ENCODE peak calls at places on chromosomes 7 and 10, in ten cellular contexts. One of them, this sample, is unnamed.

GRCh38 chr10:77603529-77603927 is 34.1 kb downstream of the KCNMA1 start:
- DNase-seq in HCT116: no peak
- DNase-seq in right lobe of liver: no peak
- DNase-seq in colonic mucosa: peak
- DNase-seq in AG09309: no peak
- DNase-seq in A549: peak
- DNase-seq in lower lobe of right lung: peak
- DNase-seq in cardiac fibroblast: no peak
- DNase-seq in AG04450: no peak
- DNase-seq in BE2C: peak
- DNase-seq in this sample: no peak

GRCh38 chr7:127035203-127035849 is 217.4 kb downstream of the GRM8 start:
- DNase-seq in cardiac fibroblast: no peak
- DNase-seq in right lobe of liver: peak
- DNase-seq in AG04450: no peak
- DNase-seq in AG09309: no peak
- DNase-seq in A549: no peak
- DNase-seq in BE2C: no peak
- DNase-seq in HCT116: no peak
- DNase-seq in lower lobe of right lung: no peak
- DNase-seq in colonic mucosa: peak
- DNase-seq in this sample: no peak

GRCh38 chr10:79392506-79393176 is 45.4 kb downstream of the PPIF start:
- DNase-seq in A549: no peak
- DNase-seq in AG04450: no peak
- DNase-seq in colonic mucosa: no peak
- DNase-seq in lower lobe of right lung: peak
- DNase-seq in right lobe of liver: no peak
- DNase-seq in AG09309: no peak
- DNase-seq in BE2C: no peak
- DNase-seq in HCT116: no peak
- DNase-seq in cardiac fibroblast: no peak
- DNase-seq in this sample: no peak

GRCh38 chr7:94055963-94056362 is 51.8 kb upstream of the BET1 start:
- DNase-seq in right lobe of liver: no peak
- DNase-seq in BE2C: no peak
- DNase-seq in A549: no peak
- DNase-seq in cardiac fibroblast: peak
- DNase-seq in lower lobe of right lung: no peak
- DNase-seq in colonic mucosa: no peak
- DNase-seq in AG04450: no peak
- DNase-seq in HCT116: no peak
- DNase-seq in AG09309: no peak
- DNase-seq in this sample: no peak

GRCh38 chr10:69868821-69869220 is 67.1 kb downstream of the COL13A1 start:
- DNase-seq in AG04450: no peak
- DNase-seq in cardiac fibroblast: no peak
- DNase-seq in BE2C: no peak
- DNase-seq in A549: no peak
- DNase-seq in HCT116: no peak
- DNase-seq in lower lobe of right lung: no peak
- DNase-seq in right lobe of liver: no peak
- DNase-seq in colonic mucosa: no peak
- DNase-seq in AG09309: no peak
- DNase-seq in this sample: no peak

GRCh38 chr7:107996072-107996824 is 6.7 kb downstream of the LAMB1 start:
- DNase-seq in A549: no peak
- DNase-seq in AG04450: no peak
- DNase-seq in cardiac fibroblast: no peak
- DNase-seq in AG09309: no peak
- DNase-seq in BE2C: no peak
- DNase-seq in HCT116: no peak
- DNase-seq in colonic mucosa: no peak
- DNase-seq in lower lobe of right lung: no peak
- DNase-seq in right lobe of liver: no peak
- DNase-seq in this sample: peak

GRCh38 chr10:79223346-79224048 is 123.8 kb upstream of the PPIF start:
- DNase-seq in HCT116: no peak
- DNase-seq in lower lobe of right lung: peak
- DNase-seq in A549: no peak
- DNase-seq in cardiac fibroblast: peak
- DNase-seq in colonic mucosa: no peak
- DNase-seq in AG09309: no peak
- DNase-seq in right lobe of liver: no peak
- DNase-seq in BE2C: peak
- DNase-seq in AG04450: no peak
- DNase-seq in this sample: peak

GRCh38 chr7:83824214-83824613 is 175.3 kb upstream of the SEMA3E start:
- DNase-seq in colonic mucosa: no peak
- DNase-seq in AG09309: no peak
- DNase-seq in HCT116: no peak
- DNase-seq in lower lobe of right lung: no peak
- DNase-seq in AG04450: no peak
- DNase-seq in BE2C: no peak
- DNase-seq in cardiac fibroblast: no peak
- DNase-seq in A549: no peak
- DNase-seq in right lobe of liver: no peak
- DNase-seq in this sample: peak

GRCh38 chr10:693506-693905 is 4.0 kb upstream of the DIP2C start:
- DNase-seq in A549: peak
- DNase-seq in lower lobe of right lung: no peak
- DNase-seq in AG09309: no peak
- DNase-seq in right lobe of liver: no peak
- DNase-seq in HCT116: no peak
- DNase-seq in BE2C: no peak
- DNase-seq in cardiac fibroblast: peak
- DNase-seq in colonic mucosa: no peak
- DNase-seq in AG04450: no peak
- DNase-seq in this sample: peak

GRCh38 chr10:122326806-122327205 is 47.7 kb upstream of the PLEKHA1 start:
- DNase-seq in colonic mucosa: peak
- DNase-seq in cardiac fibroblast: no peak
- DNase-seq in AG09309: no peak
- DNase-seq in BE2C: no peak
- DNase-seq in lower lobe of right lung: no peak
- DNase-seq in HCT116: no peak
- DNase-seq in A549: no peak
- DNase-seq in right lobe of liver: no peak
- DNase-seq in AG04450: no peak
- DNase-seq in this sample: no peak

GRCh38 chr10:22927661-22928403 is at the start of gene ARMC3:
- DNase-seq in BE2C: peak
- DNase-seq in HCT116: peak
- DNase-seq in colonic mucosa: peak
- DNase-seq in AG04450: no peak
- DNase-seq in A549: peak
- DNase-seq in AG09309: no peak
- DNase-seq in cardiac fibroblast: peak
- DNase-seq in right lobe of liver: peak
- DNase-seq in lower lobe of right lung: peak
- DNase-seq in this sample: peak

GRCh38 chr7:100585511-100586265 is at the start of gene LRCH4:
- DNase-seq in colonic mucosa: peak
- DNase-seq in A549: peak
- DNase-seq in cardiac fibroblast: peak
- DNase-seq in BE2C: peak
- DNase-seq in right lobe of liver: peak
- DNase-seq in AG04450: no peak
- DNase-seq in lower lobe of right lung: peak
- DNase-seq in HCT116: no peak
- DNase-seq in AG09309: no peak
- DNase-seq in this sample: no peak

GRCh38 chr7:39027491-39027890 is 49.8 kb downstream of the POU6F2 start:
- DNase-seq in AG04450: no peak
- DNase-seq in A549: no peak
- DNase-seq in lower lobe of right lung: no peak
- DNase-seq in HCT116: no peak
- DNase-seq in right lobe of liver: no peak
- DNase-seq in colonic mucosa: no peak
- DNase-seq in BE2C: no peak
- DNase-seq in AG09309: no peak
- DNase-seq in cardiac fibroblast: no peak
- DNase-seq in this sample: peak

GRCh38 chr7:132377043-132377442 is 199.2 kb downstream of the PLXNA4 start:
- DNase-seq in HCT116: no peak
- DNase-seq in lower lobe of right lung: no peak
- DNase-seq in cardiac fibroblast: peak
- DNase-seq in AG09309: no peak
- DNase-seq in BE2C: no peak
- DNase-seq in right lobe of liver: no peak
- DNase-seq in colonic mucosa: no peak
- DNase-seq in AG04450: no peak
- DNase-seq in A549: no peak
- DNase-seq in this sample: peak

GRCh38 chr7:155588468-155588998 is 42.2 kb upstream of the CNPY1 start:
- DNase-seq in BE2C: no peak
- DNase-seq in lower lobe of right lung: no peak
- DNase-seq in A549: no peak
- DNase-seq in cardiac fibroblast: no peak
- DNase-seq in AG04450: no peak
- DNase-seq in colonic mucosa: no peak
- DNase-seq in AG09309: no peak
- DNase-seq in right lobe of liver: no peak
- DNase-seq in HCT116: no peak
- DNase-seq in this sample: no peak

GRCh38 chr10:12949248-12949647 is 52.3 kb downstream of the CCDC3 start:
- DNase-seq in AG04450: no peak
- DNase-seq in AG09309: no peak
- DNase-seq in BE2C: peak
- DNase-seq in colonic mucosa: no peak
- DNase-seq in HCT116: peak
- DNase-seq in cardiac fibroblast: no peak
- DNase-seq in right lobe of liver: no peak
- DNase-seq in A549: peak
- DNase-seq in lower lobe of right lung: no peak
- DNase-seq in this sample: no peak
- TF ChIP-seq CTCF in AG04450: no peak
- TF ChIP-seq CTCF in AG09309: no peak
- TF ChIP-seq CTCF in BE2C: peak
- TF ChIP-seq CTCF in colonic mucosa: no peak
- TF ChIP-seq CTCF in HCT116: peak
- TF ChIP-seq CTCF in cardiac fibroblast: peak
- TF ChIP-seq CTCF in right lobe of liver: no peak
- TF ChIP-seq CTCF in A549: no peak
- TF ChIP-seq CTCF in lower lobe of right lung: no peak
- TF ChIP-seq CTCF in this sample: no peak

GRCh38 chr10:46024948-46025347 is 5.5 kb downstream of the NCOA4 start:
- DNase-seq in right lobe of liver: no peak
- DNase-seq in HCT116: no peak
- DNase-seq in cardiac fibroblast: no peak
- DNase-seq in A549: no peak
- DNase-seq in AG09309: no peak
- DNase-seq in colonic mucosa: no peak
- DNase-seq in AG04450: no peak
- DNase-seq in lower lobe of right lung: no peak
- DNase-seq in BE2C: no peak
- DNase-seq in this sample: peak
- H3K4me3 ChIP-seq in right lobe of liver: no peak
- H3K4me3 ChIP-seq in HCT116: no peak
- H3K4me3 ChIP-seq in cardiac fibroblast: no peak
- H3K4me3 ChIP-seq in A549: no peak
- H3K4me3 ChIP-seq in AG09309: no peak
- H3K4me3 ChIP-seq in colonic mucosa: no peak
- H3K4me3 ChIP-seq in AG04450: no peak
- H3K4me3 ChIP-seq in lower lobe of right lung: no peak
- H3K4me3 ChIP-seq in BE2C: no peak
- H3K4me3 ChIP-seq in this sample: no peak

DNA sequence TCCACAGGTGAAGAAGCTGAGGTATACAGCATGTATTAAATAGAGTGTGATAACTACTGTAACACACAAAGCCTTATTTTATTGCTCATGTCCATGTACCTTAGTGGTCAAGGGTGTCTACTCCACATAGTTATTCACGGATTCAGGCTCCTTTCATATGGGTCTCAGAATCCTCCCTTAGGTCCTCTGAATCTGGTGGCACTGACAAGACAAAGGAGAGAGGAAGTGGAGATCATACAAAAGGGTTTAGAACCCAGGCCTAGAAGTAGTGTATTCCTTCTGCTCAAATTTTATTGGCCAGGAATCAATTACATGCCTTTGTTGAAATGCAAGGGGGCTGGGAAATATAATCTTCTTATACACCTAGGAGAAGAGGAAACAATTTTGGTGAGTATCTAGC is 164.6 kb downstream of the PTEN start:
- DNase-seq in colonic mucosa: no peak
- DNase-seq in AG04450: no peak
- DNase-seq in HCT116: no peak
- DNase-seq in cardiac fibroblast: no peak
- DNase-seq in BE2C: no peak
- DNase-seq in AG09309: no peak
- DNase-seq in lower lobe of right lung: no peak
- DNase-seq in right lobe of liver: no peak
- DNase-seq in A549: no peak
- DNase-seq in this sample: no peak
- TF ChIP-seq CTCF in colonic mucosa: no peak
- TF ChIP-seq CTCF in AG04450: no peak
- TF ChIP-seq CTCF in HCT116: no peak
- TF ChIP-seq CTCF in cardiac fibroblast: no peak
- TF ChIP-seq CTCF in BE2C: no peak
- TF ChIP-seq CTCF in AG09309: no peak
- TF ChIP-seq CTCF in lower lobe of right lung: no peak
- TF ChIP-seq CTCF in right lobe of liver: no peak
- TF ChIP-seq CTCF in A549: no peak
- TF ChIP-seq CTCF in this sample: no peak

GRCh38 chr7:31335889-31336201 is 4.7 kb downstream of the NEUROD6 start:
- DNase-seq in cardiac fibroblast: no peak
- DNase-seq in right lobe of liver: no peak
- DNase-seq in A549: no peak
- DNase-seq in HCT116: no peak
- DNase-seq in AG04450: no peak
- DNase-seq in BE2C: no peak
- DNase-seq in colonic mucosa: no peak
- DNase-seq in AG09309: no peak
- DNase-seq in lower lobe of right lung: no peak
- DNase-seq in this sample: no peak

GRCh38 chr7:31335161-31335888 is 5.2 kb downstream of the NEUROD6 start:
- DNase-seq in BE2C: no peak
- DNase-seq in cardiac fibroblast: no peak
- DNase-seq in right lobe of liver: no peak
- DNase-seq in AG09309: no peak
- DNase-seq in lower lobe of right lung: no peak
- DNase-seq in AG04450: no peak
- DNase-seq in HCT116: no peak
- DNase-seq in A549: no peak
- DNase-seq in colonic mucosa: no peak
- DNase-seq in this sample: no peak

GRCh38 chr7:31333301-31333700 is 7.2 kb downstream of the NEUROD6 start:
- DNase-seq in BE2C: no peak
- DNase-seq in HCT116: no peak
- DNase-seq in A549: no peak
- DNase-seq in cardiac fibroblast: no peak
- DNase-seq in right lobe of liver: no peak
- DNase-seq in AG09309: no peak
- DNase-seq in colonic mucosa: no peak
- DNase-seq in lower lobe of right lung: no peak
- DNase-seq in AG04450: no peak
- DNase-seq in this sample: no peak

GRCh38 chr7:31340603-31341002 is at the start of gene NEUROD6:
- DNase-seq in right lobe of liver: no peak
- DNase-seq in lower lobe of right lung: no peak
- DNase-seq in colonic mucosa: no peak
- DNase-seq in AG09309: no peak
- DNase-seq in AG04450: no peak
- DNase-seq in cardiac fibroblast: no peak
- DNase-seq in BE2C: no peak
- DNase-seq in HCT116: no peak
- DNase-seq in A549: no peak
- DNase-seq in this sample: no peak

GRCh38 chr7:31336202-31337035 is 4.1 kb downstream of the NEUROD6 start:
- DNase-seq in lower lobe of right lung: no peak
- DNase-seq in A549: no peak
- DNase-seq in colonic mucosa: no peak
- DNase-seq in right lobe of liver: peak
- DNase-seq in BE2C: no peak
- DNase-seq in AG04450: no peak
- DNase-seq in HCT116: no peak
- DNase-seq in cardiac fibroblast: no peak
- DNase-seq in AG09309: no peak
- DNase-seq in this sample: no peak
- H3K4me3 ChIP-seq in lower lobe of right lung: peak
- H3K4me3 ChIP-seq in A549: peak
- H3K4me3 ChIP-seq in colonic mucosa: peak
- H3K4me3 ChIP-seq in right lobe of liver: peak
- H3K4me3 ChIP-seq in BE2C: no peak
- H3K4me3 ChIP-seq in AG04450: no peak
- H3K4me3 ChIP-seq in HCT116: no peak
- H3K4me3 ChIP-seq in cardiac fibroblast: no peak
- H3K4me3 ChIP-seq in AG09309: no peak
- H3K4me3 ChIP-seq in this sample: no peak